ENCODE peak calls at places on chromosomes 7 and 10, in four cellular contexts. One of them, this sample, is unnamed.

GRCh38 chr10:18795549-18795948 is 136.3 kb downstream of the ARL5B start:
- DNase-seq in GM12878: no peak
- DNase-seq in WTC11: no peak
- DNase-seq in K562: no peak
- DNase-seq in this sample: no peak

GRCh38 chr7:972670-973309 is 2.6 kb downstream of the COX19 start:
- DNase-seq in WTC11: no peak
- DNase-seq in GM12878: no peak
- DNase-seq in K562: no peak
- DNase-seq in this sample: peak

GRCh38 chr7:12418452-12418851 is 14.8 kb upstream of the VWDE start:
- DNase-seq in GM12878: no peak
- DNase-seq in K562: no peak
- DNase-seq in WTC11: no peak
- DNase-seq in this sample: no peak

GRCh38 chr7:54774785-54775740 is 16.1 kb upstream of the SEC61G start:
- DNase-seq in WTC11: no peak
- DNase-seq in GM12878: no peak
- DNase-seq in K562: no peak
- DNase-seq in this sample: no peak

GRCh38 chr7:150447966-150448788 is 2.3 kb upstream of the GIMAP8 start:
- DNase-seq in GM12878: no peak
- DNase-seq in WTC11: peak
- DNase-seq in K562: no peak
- DNase-seq in this sample: no peak

GRCh38 chr10:103124420-103125096 is 68.5 kb downstream of the NT5C2 start:
- DNase-seq in GM12878: no peak
- DNase-seq in K562: no peak
- DNase-seq in WTC11: no peak
- DNase-seq in this sample: no peak

GRCh38 chr10:81873932-81874816 is 820 bp upstream of the NRG3 start:
- DNase-seq in WTC11: peak
- DNase-seq in GM12878: no peak
- DNase-seq in K562: no peak
- DNase-seq in this sample: no peak

GRCh38 chr10:5659702-5660528 is 6.5 kb downstream of the ASB13 start:
- DNase-seq in K562: no peak
- DNase-seq in WTC11: no peak
- DNase-seq in GM12878: no peak
- DNase-seq in this sample: peak

GRCh38 chr10:133178357-133179127 is 18.5 kb downstream of the KNDC1 start:
- DNase-seq in WTC11: peak
- DNase-seq in K562: no peak
- DNase-seq in GM12878: no peak
- DNase-seq in this sample: no peak

GRCh38 chr7:70583965-70584883 is 547.7 kb upstream of the GALNT17 start:
- DNase-seq in WTC11: no peak
- DNase-seq in K562: peak
- DNase-seq in GM12878: no peak
- DNase-seq in this sample: no peak

GRCh38 chr7:31145339-31145738 is 93.2 kb downstream of the ADCYAP1R1 start:
- DNase-seq in K562: no peak
- DNase-seq in GM12878: no peak
- DNase-seq in WTC11: no peak
- DNase-seq in this sample: no peak

DNA sequence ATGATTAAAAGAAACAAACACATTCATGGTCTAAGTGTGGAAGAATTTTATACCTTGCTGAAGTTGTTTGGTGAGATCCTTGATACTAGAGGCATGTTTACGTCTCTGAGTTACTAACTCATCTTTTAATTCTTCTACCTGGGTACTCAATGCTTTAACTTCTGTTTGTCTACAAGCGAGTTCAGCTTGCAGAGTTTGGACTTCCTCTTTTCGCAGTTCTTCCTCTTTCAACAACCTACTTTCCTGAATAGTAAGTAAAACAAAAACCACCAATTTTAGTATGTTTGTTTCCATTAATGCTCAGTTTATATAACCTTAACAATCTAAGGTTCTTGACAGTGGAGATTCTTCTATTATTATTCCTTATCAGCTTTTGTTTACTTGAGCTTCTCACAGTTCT is 42.9 kb downstream of the CCDC186 start:
- DNase-seq in WTC11: no peak
- DNase-seq in GM12878: peak
- DNase-seq in K562: no peak
- DNase-seq in this sample: no peak
- TF ChIP-seq CREM in WTC11: no peak
- TF ChIP-seq CREM in GM12878: no peak
- TF ChIP-seq CREM in K562: no peak
- TF ChIP-seq CREM in this sample: no peak

GRCh38 chr10:69413221-69413865 is 3.4 kb downstream of the TACR2 start:
- DNase-seq in WTC11: peak
- DNase-seq in GM12878: no peak
- DNase-seq in K562: peak
- DNase-seq in this sample: peak
- TF ChIP-seq CREM in WTC11: no peak
- TF ChIP-seq CREM in GM12878: no peak
- TF ChIP-seq CREM in K562: no peak
- TF ChIP-seq CREM in this sample: no peak

GRCh38 chr10:13716161-13717071 is 129.7 kb downstream of the PRPF18 start:
- DNase-seq in K562: no peak
- DNase-seq in WTC11: no peak
- DNase-seq in GM12878: no peak
- DNase-seq in this sample: no peak

GRCh38 chr10:13709931-13710690 is 123.3 kb downstream of the PRPF18 start:
- DNase-seq in K562: no peak
- DNase-seq in GM12878: no peak
- DNase-seq in WTC11: no peak
- DNase-seq in this sample: no peak

GRCh38 chr10:13711281-13711680 is 124.5 kb downstream of the PRPF18 start:
- DNase-seq in WTC11: no peak
- DNase-seq in GM12878: no peak
- DNase-seq in K562: no peak
- DNase-seq in this sample: no peak

GRCh38 chr10:13715091-13715490 is 128.3 kb downstream of the PRPF18 start:
- DNase-seq in WTC11: no peak
- DNase-seq in GM12878: no peak
- DNase-seq in K562: no peak
- DNase-seq in this sample: no peak

GRCh38 chr10:13712799-13713581 is 126.2 kb downstream of the PRPF18 start:
- DNase-seq in K562: peak
- DNase-seq in WTC11: no peak
- DNase-seq in GM12878: peak
- DNase-seq in this sample: no peak
- TF ChIP-seq CREM in K562: peak
- TF ChIP-seq CREM in WTC11: no peak
- TF ChIP-seq CREM in GM12878: peak
- TF ChIP-seq CREM in this sample: no peak

DNA sequence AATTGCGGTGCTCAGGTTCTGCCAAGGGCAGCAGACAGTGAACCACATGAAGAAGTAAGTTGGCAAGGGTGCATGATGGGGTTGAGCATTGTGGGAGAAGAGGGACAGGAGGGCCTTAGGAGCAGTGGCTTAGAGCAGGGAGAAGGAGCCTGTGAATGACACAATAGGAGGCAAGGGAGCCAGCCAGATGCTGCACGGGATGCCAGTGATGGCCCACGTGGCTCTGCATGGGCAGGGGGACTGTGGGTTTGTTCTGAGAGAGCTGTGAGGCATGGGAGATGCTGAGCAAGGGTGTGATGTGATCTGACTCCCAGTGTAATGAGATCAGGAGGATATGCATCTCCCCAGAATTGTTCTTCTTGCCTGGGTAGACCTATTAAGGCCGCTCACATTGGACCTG is 60.9 kb downstream of the C10orf90 start:
- DNase-seq in GM12878: no peak
- DNase-seq in WTC11: no peak
- DNase-seq in K562: no peak
- DNase-seq in this sample: no peak
- TF ChIP-seq CREM in GM12878: no peak
- TF ChIP-seq CREM in WTC11: no peak
- TF ChIP-seq CREM in K562: no peak
- TF ChIP-seq CREM in this sample: no peak

This sample was measured in HepG2.